ENCODE peak calls at places on chromosomes 6 and 20, in six cellular contexts. Z is NCI-H1092 treated with DMSO at 0.1 percent for 48 hours, Y is omental fat pad, O is amygdala, V is globus pallidus, T is thoracic aorta. N is an unnamed sample.

GRCh38 chr6:44176935-44177509 is 18.4 kb downstream of the CAPN11 start:
- DNase-seq in O (no peak), Y (no peak), T (no peak), Z (no peak), V (no peak), N (no peak)

GRCh38 chr6:34589633-34590139 is 33.6 kb upstream of the SPDEF start:
- DNase-seq in Y (no peak), T (no peak), O (no peak), V (no peak), Z (no peak), N (no peak)

GRCh38 chr20:4173142-4173541 is 157.8 kb upstream of the RNF24 start:
- DNase-seq in Z (peak), Y (no peak), V (no peak), T (no peak), O (no peak), N (no peak)

GRCh38 chr6:36968266-36968977 is 13.9 kb downstream of the PI16 start:
- DNase-seq in O (no peak), Z (no peak), V (no peak), Y (no peak), T (no peak), N (no peak)

GRCh38 chr6:37630281-37630799 is 67.3 kb downstream of the MDGA1 start:
- DNase-seq in T (peak), V (no peak), Y (peak), O (no peak), Z (no peak), N (peak)

GRCh38 chr6:54910326-54910952 is 63.9 kb downstream of the FAM83B start:
- DNase-seq in Z (no peak), V (peak), T (no peak), Y (no peak), O (no peak), N (no peak)

GRCh38 chr6:42188406-42188805 is 6.3 kb downstream of the GUCA1B start:
- DNase-seq in Z (no peak), T (no peak), O (no peak), V (no peak), Y (no peak), N (no peak)

GRCh38 chr6:110878751-110879539 is 4.4 kb downstream of the AMD1 start:
- DNase-seq in O (peak), Z (no peak), V (peak), Y (no peak), T (no peak), N (no peak)

GRCh38 chr6:169931223-169931760 is 179.9 kb downstream of the ERMARD start:
- DNase-seq in T (no peak), V (no peak), Y (no peak), Z (peak), O (no peak), N (no peak)

GRCh38 chr6:39951198-39951597 is 16.9 kb upstream of the MOCS1 start:
- DNase-seq in O (no peak), T (no peak), Z (no peak), Y (no peak), V (no peak), N (no peak)

GRCh38 chr6:40848868-40849524 is 190.0 kb downstream of the UNC5CL start:
- DNase-seq in O (no peak), T (no peak), Z (no peak), V (no peak), Y (no peak), N (no peak)

GRCh38 chr6:108592371-108593337 is 31.9 kb downstream of the FOXO3 start:
- DNase-seq in Z (no peak), O (no peak), Y (no peak), T (no peak), V (no peak), N (peak)

GRCh38 chr6:24991748-24992467 is 56.1 kb upstream of the RIPOR2 start:
- DNase-seq in Z (peak), O (no peak), V (no peak), Y (no peak), T (no peak), N (no peak)

GRCh38 chr6:170019259-170020040 is 268.0 kb downstream of the ERMARD start:
- DNase-seq in T (no peak), Y (no peak), Z (no peak), V (no peak), O (no peak), N (no peak)

GRCh38 chr6:32883789-32884188 is 29.8 kb downstream of the PSMB9 start:
- DNase-seq in Z (no peak), Y (no peak), T (no peak), V (no peak), O (no peak), N (no peak)

GRCh38 chr20:10414982-10415650 is 18.9 kb downstream of the MKKS start:
- DNase-seq in O (no peak), T (no peak), V (no peak), Z (no peak), Y (no peak), N (peak)

GRCh38 chr20:46063652-46064054 is 26.1 kb downstream of the NCOA5 start:
- DNase-seq in O (no peak), Z (no peak), V (no peak), Y (no peak), T (no peak), N (peak)

GRCh38 chr20:37425103-37425625 is 79.2 kb downstream of the SRC start:
- DNase-seq in Y (no peak), T (no peak), O (no peak), Z (no peak), V (no peak), N (no peak)

GRCh38 chr20:7629880-7630279 is 310.4 kb downstream of the HAO1 start:
- DNase-seq in V (no peak), T (no peak), Z (no peak), Y (no peak), O (no peak), N (no peak)

GRCh38 chr20:63706027-63706695 is 1.6 kb downstream of the ARFRP1 start:
- DNase-seq in Z (no peak), Y (no peak), V (no peak), O (no peak), T (no peak), N (peak)

GRCh38 chr6:93849857-93850256 is 430.5 kb upstream of the EPHA7 start:
- DNase-seq in O (no peak), V (no peak), Y (no peak), Z (no peak), T (no peak), N (no peak)

N was measured in PC-9.